ENCODE peak calls at places on chromosome 2, in ten cellular contexts. E is fibroblast of lung, M is PC-3, I is body of pancreas, U is ovary, X is neuronal stem cell, K is heart right ventricle, L is cardiac muscle cell, Q is hepatocyte, A is iPS DF 6.9. P is an unnamed sample.

GRCh38 chr2:237345891-237346640 is 67.9 kb downstream of the COL6A3 start:
- DNase-seq in M (peak), E (no peak), I (no peak), K (no peak), X (no peak), L (no peak), U (no peak), A (no peak), Q (no peak), P (no peak)

GRCh38 chr2:15588329-15588919 is 3.2 kb upstream of the DDX1 start:
- DNase-seq in U (peak), X (peak), L (peak), I (peak), A (peak), K (no peak), M (peak), E (peak), Q (peak), P (peak)

GRCh38 chr2:212424090-212424489 is 114.5 kb downstream of the ERBB4 start:
- DNase-seq in I (no peak), U (no peak), E (no peak), X (no peak), K (no peak), M (peak), L (no peak), Q (no peak), A (no peak), P (no peak)

GRCh38 chr2:54763636-54764291 is 40.3 kb downstream of the EML6 start:
- DNase-seq in X (no peak), M (no peak), A (peak), E (no peak), Q (no peak), I (no peak), L (no peak), U (no peak), K (no peak), P (no peak)

GRCh38 chr2:11248-11941 is 34.9 kb downstream of the FAM110C start:
- DNase-seq in Q (peak), I (peak), U (peak), K (peak), E (peak), X (peak), A (no peak), M (peak), L (no peak), P (peak)

GRCh38 chr2:147182260-147182659 is 662.6 kb upstream of the ACVR2A start:
- DNase-seq in E (no peak), L (no peak), K (no peak), A (no peak), I (no peak), X (no peak), M (peak), U (no peak), Q (no peak), P (no peak)

GRCh38 chr2:73993376-73993775 is 8.7 kb downstream of the TET3 start:
- DNase-seq in E (no peak), I (no peak), U (no peak), Q (no peak), K (no peak), X (no peak), M (peak), A (no peak), L (no peak), P (no peak)

GRCh38 chr2:192379736-192380135 is 185.0 kb upstream of the TMEFF2 start:
- DNase-seq in L (no peak), A (no peak), Q (no peak), E (no peak), X (no peak), I (no peak), K (no peak), M (no peak), U (no peak), P (no peak)

GRCh38 chr2:9984217-9984739 is 32.8 kb downstream of the GRHL1 start:
- DNase-seq in I (no peak), E (peak), M (peak), Q (peak), K (no peak), X (peak), U (peak), A (peak), L (peak), P (no peak)

GRCh38 chr2:232203936-232204335 is 174.6 kb upstream of the ALPP start:
- DNase-seq in L (no peak), M (no peak), I (no peak), K (no peak), E (no peak), X (no peak), Q (no peak), U (no peak), A (no peak), P (no peak)

GRCh38 chr2:3257842-3258241 is 119.8 kb downstream of the EIPR1 start:
- DNase-seq in U (no peak), K (no peak), I (no peak), Q (no peak), X (no peak), M (no peak), L (no peak), E (no peak), A (no peak), P (no peak)

GRCh38 chr2:238649936-238650518 is 197.9 kb upstream of the TWIST2 start:
- DNase-seq in M (no peak), A (no peak), U (no peak), K (no peak), E (no peak), L (no peak), I (no peak), X (no peak), Q (no peak), P (no peak)

GRCh38 chr2:178404380-178404767 is 46.6 kb downstream of the PRKRA start:
- DNase-seq in X (no peak), A (no peak), M (peak), L (no peak), K (no peak), Q (no peak), I (no peak), E (peak), U (no peak), P (peak)

GRCh38 chr2:5696351-5696740 is 4.2 kb downstream of the SOX11 start:
- DNase-seq in Q (no peak), M (no peak), K (no peak), L (peak), I (no peak), U (no peak), A (no peak), E (peak), X (no peak), P (peak)

GRCh38 chr2:167599228-167599627 is 648.2 kb downstream of the STK39 start:
- DNase-seq in A (no peak), Q (no peak), E (no peak), X (no peak), L (no peak), U (no peak), I (no peak), K (no peak), M (no peak), P (no peak)

GRCh38 chr2:64979744-64980143 is 9.5 kb upstream of the SLC1A4 start:
- DNase-seq in X (no peak), M (no peak), U (no peak), L (no peak), K (no peak), A (no peak), E (no peak), Q (no peak), I (no peak), P (no peak)

GRCh38 chr2:238166391-238167343 is 7.9 kb downstream of the ERFE start:
- DNase-seq in A (no peak), M (no peak), X (no peak), Q (no peak), I (peak), K (no peak), L (no peak), E (no peak), U (no peak), P (no peak)

GRCh38 chr2:231523451-231524266 is 6.6 kb downstream of the NMUR1 start:
- DNase-seq in A (no peak), I (no peak), K (no peak), L (no peak), M (no peak), E (no peak), U (no peak), Q (no peak), X (no peak), P (no peak)

GRCh38 chr2:100747996-100748615 is 71.8 kb upstream of the NPAS2 start:
- DNase-seq in I (no peak), K (no peak), X (no peak), M (no peak), Q (no peak), E (no peak), U (no peak), A (no peak), L (no peak), P (no peak)

GRCh38 chr2:67938053-67938452 is 124.8 kb downstream of the C1D start:
- DNase-seq in U (no peak), A (no peak), X (no peak), L (no peak), E (no peak), M (no peak), I (no peak), Q (no peak), K (no peak), P (no peak)

GRCh38 chr2:68853035-68853434 is 18.2 kb downstream of the BMP10 start:
- DNase-seq in I (no peak), K (no peak), A (no peak), L (no peak), X (no peak), Q (no peak), U (no peak), M (peak), E (peak), P (peak)

GRCh38 chr2:28430790-28431418 is 38.2 kb downstream of the FOSL2 start:
- DNase-seq in K (no peak), X (no peak), I (no peak), E (no peak), Q (no peak), U (no peak), A (no peak), L (no peak), M (no peak), P (no peak)

GRCh38 chr2:164456599-164456998 is 164.7 kb downstream of the GRB14 start:
- DNase-seq in L (peak), A (no peak), X (no peak), M (no peak), I (peak), U (no peak), E (no peak), Q (peak), K (no peak), P (peak)

GRCh38 chr2:218029366-218030360 is 26.9 kb upstream of the TNS1 start:
- DNase-seq in A (no peak), K (no peak), I (no peak), X (no peak), L (no peak), U (no peak), M (no peak), E (no peak), Q (no peak), P (no peak)

GRCh38 chr2:61995515-61995914 is 90.0 kb downstream of the COMMD1 start:
- DNase-seq in X (no peak), A (no peak), L (peak), E (no peak), I (no peak), U (no peak), K (no peak), Q (no peak), M (no peak), P (no peak)

GRCh38 chr2:118667964-118668363 is 179.5 kb downstream of the EN1 start:
- DNase-seq in U (no peak), K (no peak), I (no peak), A (no peak), M (peak), X (no peak), Q (no peak), E (peak), L (no peak), P (peak)

GRCh38 chr2:20588918-20589871 is 61.7 kb downstream of the HS1BP3 start:
- DNase-seq in X (no peak), A (no peak), M (no peak), U (peak), Q (no peak), K (peak), I (peak), E (no peak), L (no peak), P (no peak)

GRCh38 chr2:20044778-20045177 is 6.7 kb downstream of the LAPTM4A start:
- DNase-seq in E (no peak), L (no peak), Q (no peak), U (no peak), M (no peak), K (no peak), A (no peak), I (no peak), X (no peak), P (no peak)

GRCh38 chr2:239947361-239948045 is 77.6 kb downstream of the NDUFA10 start:
- DNase-seq in U (no peak), X (no peak), K (no peak), M (no peak), L (no peak), A (no peak), I (peak), E (no peak), Q (no peak), P (no peak)

GRCh38 chr2:33806041-33806440 is 206.9 kb upstream of the FAM98A start:
- DNase-seq in L (no peak), X (no peak), E (no peak), A (no peak), Q (no peak), K (no peak), M (peak), U (no peak), I (no peak), P (no peak)

GRCh38 chr2:64799592-64800252 is 146.0 kb upstream of the SERTAD2 start:
- DNase-seq in I (no peak), K (no peak), E (no peak), U (no peak), M (peak), A (no peak), L (no peak), X (no peak), Q (no peak), P (no peak)

GRCh38 chr2:23286031-23286764 is 98.8 kb upstream of the KLHL29 start:
- DNase-seq in L (no peak), I (no peak), Q (no peak), K (no peak), U (no peak), E (no peak), X (no peak), M (no peak), A (no peak), P (no peak)

GRCh38 chr2:30178618-30179404 is 32.0 kb downstream of the YPEL5 start:
- DNase-seq in X (no peak), E (peak), K (peak), A (no peak), U (peak), M (no peak), Q (peak), I (peak), L (no peak), P (peak)
- H3K27ac ChIP-seq in X (no peak), E (no peak), K (peak), A (no peak), U (no peak), M (no peak), Q (peak), I (no peak), L (no peak), P (no peak)

GRCh38 chr2:11949732-11950503 is 203.5 kb downstream of the LPIN1 start:
- DNase-seq in A (no peak), U (no peak), I (no peak), L (no peak), K (no peak), X (no peak), E (no peak), M (no peak), Q (no peak), P (peak)
- H3K27ac ChIP-seq in A (no peak), U (no peak), I (no peak), L (no peak), K (no peak), X (no peak), E (no peak), M (no peak), Q (no peak), P (no peak)

GRCh38 chr2:86020984-86021383 is 84.7 kb downstream of the POLR1A start:
- DNase-seq in I (peak), A (no peak), M (no peak), U (peak), X (no peak), L (no peak), E (peak), K (peak), Q (no peak), P (no peak)

GRCh38 chr2:86023366-86023712 is 82.3 kb downstream of the POLR1A start:
- DNase-seq in E (no peak), K (no peak), X (no peak), A (no peak), M (no peak), U (no peak), Q (no peak), L (no peak), I (no peak), P (no peak)

GRCh38 chr2:86019121-86019520 is 86.6 kb downstream of the POLR1A start:
- DNase-seq in X (no peak), L (no peak), Q (no peak), K (no peak), I (peak), M (peak), U (no peak), A (no peak), E (no peak), P (no peak)

GRCh38 chr2:86022661-86023365 is 82.9 kb downstream of the POLR1A start:
- DNase-seq in Q (no peak), E (no peak), U (no peak), L (no peak), I (peak), X (no peak), M (no peak), A (no peak), K (no peak), P (no peak)

GRCh38 chr2:86021396-86022378 is 84.0 kb downstream of the POLR1A start:
- DNase-seq in U (no peak), K (no peak), I (peak), A (no peak), X (no peak), E (no peak), M (no peak), Q (no peak), L (no peak), P (no peak)
- H3K27ac ChIP-seq in U (no peak), K (no peak), I (no peak), A (no peak), X (no peak), E (no peak), M (no peak), Q (no peak), L (no peak), P (no peak)

DNA sequence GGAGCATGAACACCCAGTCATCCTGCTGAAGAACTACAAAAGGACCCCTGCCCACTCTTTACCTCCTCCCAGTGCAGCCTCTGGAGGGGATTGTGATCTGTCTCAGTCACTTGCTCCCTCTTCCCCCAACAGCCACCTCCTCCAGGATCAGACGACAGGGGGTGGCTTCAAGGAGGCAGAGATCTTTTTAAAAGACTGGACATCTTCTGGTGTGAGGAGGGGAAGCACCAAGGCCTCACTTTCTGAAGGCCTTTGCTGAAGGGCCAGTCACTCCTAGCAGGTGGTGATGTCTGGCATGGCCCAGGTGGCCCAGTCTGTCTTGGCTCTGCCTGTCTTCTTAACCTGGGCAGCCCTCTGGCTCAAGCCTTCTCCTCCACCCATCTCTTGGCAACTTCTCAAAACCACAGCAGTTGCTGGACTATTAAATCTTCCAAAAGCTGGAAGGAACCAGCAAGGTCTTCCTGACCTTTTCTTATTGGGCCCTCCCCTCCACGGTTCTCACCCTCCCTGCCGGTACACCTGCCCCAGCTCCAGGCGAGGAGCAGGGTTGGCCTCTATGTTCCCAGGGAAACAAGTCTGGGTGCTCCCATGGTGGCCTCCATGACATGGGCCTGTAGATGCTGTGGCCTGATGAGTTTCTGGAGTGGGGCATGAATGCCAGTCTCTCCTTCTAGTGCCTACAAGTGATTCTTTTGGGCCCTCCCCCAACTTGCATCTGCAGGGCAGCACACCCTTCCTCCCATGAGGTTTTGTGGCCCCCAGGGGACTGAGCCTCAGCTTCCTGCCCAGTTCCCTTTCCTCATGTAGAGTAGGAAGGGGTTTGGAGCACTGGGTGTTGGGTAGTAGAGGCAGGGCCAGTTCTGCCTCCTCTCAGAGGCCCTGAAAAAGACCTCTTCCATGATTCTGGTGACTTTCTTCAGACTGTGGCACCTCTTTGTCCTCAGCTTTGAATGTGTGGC is 5.0 kb upstream of the ATP6V1B1 start:
- DNase-seq in K (no peak), X (no peak), E (no peak), M (no peak), I (no peak), L (no peak), A (no peak), U (no peak), Q (peak), P (no peak)
- H3K27ac ChIP-seq in K (no peak), X (no peak), E (no peak), M (no peak), I (no peak), L (no peak), A (no peak), U (no peak), Q (no peak), P (no peak)

GRCh38 chr2:84781942-84782716 is 98.8 kb downstream of the TRABD2A start:
- DNase-seq in I (no peak), E (no peak), U (no peak), A (no peak), Q (peak), L (no peak), X (no peak), K (no peak), M (peak), P (no peak)

GRCh38 chr2:84785950-84786349 is 94.9 kb downstream of the TRABD2A start:
- DNase-seq in L (no peak), Q (no peak), M (no peak), E (no peak), A (no peak), X (no peak), U (no peak), K (no peak), I (no peak), P (no peak)

GRCh38 chr2:84786601-84787000 is 94.3 kb downstream of the TRABD2A start:
- DNase-seq in I (no peak), A (no peak), U (no peak), Q (no peak), K (no peak), X (no peak), L (no peak), M (no peak), E (no peak), P (no peak)

GRCh38 chr2:84779781-84780180 is 101.1 kb downstream of the TRABD2A start:
- DNase-seq in Q (no peak), K (no peak), U (no peak), E (no peak), A (no peak), X (no peak), M (no peak), I (no peak), L (no peak), P (no peak)

DNA sequence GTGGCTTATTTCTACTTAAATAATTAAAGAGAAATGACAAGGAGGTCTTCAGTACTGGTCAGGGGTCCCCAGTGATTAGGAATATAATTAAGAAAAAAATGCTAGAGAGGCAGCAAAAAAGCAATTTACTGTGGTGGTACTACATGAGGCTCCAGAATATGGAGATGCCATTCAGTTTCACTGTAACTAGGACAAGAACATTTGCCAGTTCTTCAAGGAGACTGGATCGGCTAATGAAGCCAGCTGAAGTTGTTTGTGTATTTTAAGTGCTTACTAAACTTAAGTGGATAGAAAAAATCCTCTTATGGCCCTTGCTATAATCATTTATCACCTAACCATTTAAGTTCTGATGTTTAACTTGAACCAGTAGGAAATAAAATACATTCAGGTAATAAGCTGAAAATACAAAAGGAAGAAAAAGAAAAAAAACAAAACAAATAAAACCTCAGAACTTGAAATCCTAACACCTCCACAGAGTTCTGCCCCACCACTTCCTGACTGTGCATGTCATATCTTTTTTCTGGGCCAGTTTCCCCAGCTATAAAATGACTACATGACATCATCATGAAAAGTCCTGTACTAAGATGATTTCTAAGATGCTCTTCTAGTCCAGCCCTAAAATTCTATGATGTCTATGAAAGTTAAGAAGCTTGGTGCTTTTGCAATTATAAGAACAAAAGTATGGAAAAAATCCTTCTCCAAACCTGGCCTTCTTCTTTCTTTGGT is 98.0 kb downstream of the TRABD2A start:
- DNase-seq in L (no peak), U (no peak), E (no peak), M (no peak), A (no peak), K (no peak), X (no peak), Q (no peak), I (no peak), P (no peak)
- H3K27ac ChIP-seq in L (no peak), U (no peak), E (no peak), M (no peak), A (no peak), K (no peak), X (no peak), Q (no peak), I (no peak), P (no peak)

P was measured in brain microvascular endothelial cell.